ENCODE peak calls at places on chromosome 14, in eight cellular contexts. One of them, this sample, is unnamed.

GRCh38 chr14:97791072-97791471 is 993.9 kb downstream of the VRK1 start:
- DNase-seq in PC-3: no peak
- DNase-seq in GM06990: no peak
- DNase-seq in renal cortical epithelial cell: no peak
- DNase-seq in GM03348: no peak
- DNase-seq in stimulated activated CD4-positive, alpha-beta T cell treated with anti-CD3 and anti-CD28 coated beads, TNF-alpha, amount 100 ng/mL, for 4 hours: no peak
- DNase-seq in stimulated activated CD8-positive, alpha-beta memory T cell treated with anti-CD3 and anti-CD28 coated beads, Interleukin-4, amount 100 ng/mL, for 48 hours: no peak
- DNase-seq in AG10803: no peak
- DNase-seq in this sample: no peak

GRCh38 chr14:55220230-55220629 is 28.8 kb upstream of the DLGAP5 start:
- DNase-seq in PC-3: peak
- DNase-seq in GM06990: no peak
- DNase-seq in renal cortical epithelial cell: no peak
- DNase-seq in GM03348: no peak
- DNase-seq in stimulated activated CD4-positive, alpha-beta T cell treated with anti-CD3 and anti-CD28 coated beads, TNF-alpha, amount 100 ng/mL, for 4 hours: no peak
- DNase-seq in stimulated activated CD8-positive, alpha-beta memory T cell treated with anti-CD3 and anti-CD28 coated beads, Interleukin-4, amount 100 ng/mL, for 48 hours: no peak
- DNase-seq in AG10803: no peak
- DNase-seq in this sample: no peak

GRCh38 chr14:71414631-71415403 is 507.6 kb downstream of the PCNX1 start:
- DNase-seq in PC-3: peak
- DNase-seq in GM06990: no peak
- DNase-seq in renal cortical epithelial cell: no peak
- DNase-seq in GM03348: no peak
- DNase-seq in stimulated activated CD4-positive, alpha-beta T cell treated with anti-CD3 and anti-CD28 coated beads, TNF-alpha, amount 100 ng/mL, for 4 hours: no peak
- DNase-seq in stimulated activated CD8-positive, alpha-beta memory T cell treated with anti-CD3 and anti-CD28 coated beads, Interleukin-4, amount 100 ng/mL, for 48 hours: no peak
- DNase-seq in AG10803: no peak
- DNase-seq in this sample: peak

GRCh38 chr14:63547798-63548335 is 4.7 kb upstream of the PPP2R5E start:
- DNase-seq in PC-3: no peak
- DNase-seq in GM06990: no peak
- DNase-seq in renal cortical epithelial cell: no peak
- DNase-seq in GM03348: no peak
- DNase-seq in stimulated activated CD4-positive, alpha-beta T cell treated with anti-CD3 and anti-CD28 coated beads, TNF-alpha, amount 100 ng/mL, for 4 hours: no peak
- DNase-seq in stimulated activated CD8-positive, alpha-beta memory T cell treated with anti-CD3 and anti-CD28 coated beads, Interleukin-4, amount 100 ng/mL, for 48 hours: no peak
- DNase-seq in AG10803: no peak
- DNase-seq in this sample: no peak

GRCh38 chr14:64630778-64631177 is 73.4 kb upstream of the PLEKHG3 start:
- DNase-seq in PC-3: no peak
- DNase-seq in GM06990: no peak
- DNase-seq in renal cortical epithelial cell: no peak
- DNase-seq in GM03348: no peak
- DNase-seq in stimulated activated CD4-positive, alpha-beta T cell treated with anti-CD3 and anti-CD28 coated beads, TNF-alpha, amount 100 ng/mL, for 4 hours: no peak
- DNase-seq in stimulated activated CD8-positive, alpha-beta memory T cell treated with anti-CD3 and anti-CD28 coated beads, Interleukin-4, amount 100 ng/mL, for 48 hours: no peak
- DNase-seq in AG10803: no peak
- DNase-seq in this sample: no peak

GRCh38 chr14:57831981-57832380 is 33.9 kb downstream of the SLC35F4 start:
- DNase-seq in PC-3: no peak
- DNase-seq in GM06990: no peak
- DNase-seq in renal cortical epithelial cell: peak
- DNase-seq in GM03348: no peak
- DNase-seq in stimulated activated CD4-positive, alpha-beta T cell treated with anti-CD3 and anti-CD28 coated beads, TNF-alpha, amount 100 ng/mL, for 4 hours: no peak
- DNase-seq in stimulated activated CD8-positive, alpha-beta memory T cell treated with anti-CD3 and anti-CD28 coated beads, Interleukin-4, amount 100 ng/mL, for 48 hours: no peak
- DNase-seq in AG10803: no peak
- DNase-seq in this sample: no peak

GRCh38 chr14:102479777-102480176 is 29.8 kb downstream of the ANKRD9 start:
- DNase-seq in PC-3: no peak
- DNase-seq in GM06990: no peak
- DNase-seq in renal cortical epithelial cell: peak
- DNase-seq in GM03348: no peak
- DNase-seq in stimulated activated CD4-positive, alpha-beta T cell treated with anti-CD3 and anti-CD28 coated beads, TNF-alpha, amount 100 ng/mL, for 4 hours: no peak
- DNase-seq in stimulated activated CD8-positive, alpha-beta memory T cell treated with anti-CD3 and anti-CD28 coated beads, Interleukin-4, amount 100 ng/mL, for 48 hours: no peak
- DNase-seq in AG10803: no peak
- DNase-seq in this sample: no peak

GRCh38 chr14:105060751-105061427 is 4.3 kb downstream of the GPR132 start:
- DNase-seq in PC-3: no peak
- DNase-seq in GM06990: peak
- DNase-seq in renal cortical epithelial cell: no peak
- DNase-seq in GM03348: no peak
- DNase-seq in stimulated activated CD4-positive, alpha-beta T cell treated with anti-CD3 and anti-CD28 coated beads, TNF-alpha, amount 100 ng/mL, for 4 hours: no peak
- DNase-seq in stimulated activated CD8-positive, alpha-beta memory T cell treated with anti-CD3 and anti-CD28 coated beads, Interleukin-4, amount 100 ng/mL, for 48 hours: peak
- DNase-seq in AG10803: no peak
- DNase-seq in this sample: no peak

GRCh38 chr14:34650786-34651584 is 21.0 kb upstream of the SNX6 start:
- DNase-seq in PC-3: peak
- DNase-seq in GM06990: no peak
- DNase-seq in renal cortical epithelial cell: peak
- DNase-seq in GM03348: peak
- DNase-seq in stimulated activated CD4-positive, alpha-beta T cell treated with anti-CD3 and anti-CD28 coated beads, TNF-alpha, amount 100 ng/mL, for 4 hours: no peak
- DNase-seq in stimulated activated CD8-positive, alpha-beta memory T cell treated with anti-CD3 and anti-CD28 coated beads, Interleukin-4, amount 100 ng/mL, for 48 hours: no peak
- DNase-seq in AG10803: peak
- DNase-seq in this sample: peak

GRCh38 chr14:23881292-23881691 is 72.3 kb upstream of the DHRS4 start:
- DNase-seq in PC-3: no peak
- DNase-seq in GM06990: no peak
- DNase-seq in renal cortical epithelial cell: peak
- DNase-seq in GM03348: peak
- DNase-seq in stimulated activated CD4-positive, alpha-beta T cell treated with anti-CD3 and anti-CD28 coated beads, TNF-alpha, amount 100 ng/mL, for 4 hours: no peak
- DNase-seq in stimulated activated CD8-positive, alpha-beta memory T cell treated with anti-CD3 and anti-CD28 coated beads, Interleukin-4, amount 100 ng/mL, for 48 hours: no peak
- DNase-seq in AG10803: peak
- DNase-seq in this sample: no peak